ENCODE peak calls at places on chromosomes 4 and X, in nine cellular contexts. I is pancreas, S is Caco-2, V is right cardiac atrium, A is lower lobe of right lung, E is HAP-1, Y is psoas muscle, B is mammary epithelial cell, R is neural progenitor cell. J is an unnamed sample. For H3K4me1, the result is how much of the 10 kb centered on the place peaks cover.

GRCh38 chr4:94758700-94759399 is 1.1 kb downstream of the BMPR1B start:
- DNase-seq in E (peak), A (no peak), B (peak), R (peak), Y (no peak), S (peak), I (no peak), V (no peak), J (peak)

GRCh38 chr4:140094701-140095420 is 59.1 kb downstream of the MAML3 start:
- DNase-seq in E (peak), R (no peak), I (peak), Y (peak), B (peak), S (no peak), A (peak), V (peak), J (peak)

GRCh38 chrX:8738588-8739189 is 6.8 kb upstream of the ANOS1 start:
- DNase-seq in Y (peak), V (peak), R (peak), S (peak), I (no peak), B (no peak), E (peak), A (no peak), J (peak)

GRCh38 chrX:68995780-68996551 is 167.1 kb downstream of the EFNB1 start:
- DNase-seq in S (peak), B (peak), V (peak), A (no peak), R (no peak), E (no peak), I (no peak), Y (peak), J (no peak)

GRCh38 chrX:49129427-49129826 is 5.9 kb upstream of the GPKOW start:
- DNase-seq in R (no peak), A (no peak), Y (no peak), B (no peak), V (no peak), S (no peak), I (no peak), E (no peak), J (no peak)

GRCh38 chrX:55783723-55784122 is 66.2 kb downstream of the RRAGB start:
- DNase-seq in A (no peak), R (no peak), B (no peak), Y (no peak), S (no peak), V (no peak), E (no peak), I (no peak), J (no peak)

GRCh38 chrX:113919387-113919786 is 664.5 kb upstream of the HTR2C start:
- DNase-seq in A (no peak), E (no peak), Y (no peak), B (no peak), I (no peak), V (no peak), R (no peak), S (no peak), J (no peak)

GRCh38 chr4:17066241-17066640 is 167.8 kb upstream of the LDB2 start:
- DNase-seq in I (no peak), Y (no peak), E (no peak), R (no peak), V (no peak), S (no peak), A (no peak), B (no peak), J (no peak)

GRCh38 chr4:122456228-122457106 is at the start of gene IL2:
- DNase-seq in S (no peak), B (no peak), A (no peak), V (no peak), I (no peak), R (no peak), Y (no peak), E (no peak), J (no peak)

GRCh38 chr4:7844247-7844991 is 95.2 kb downstream of the AFAP1 start:
- DNase-seq in E (peak), Y (peak), B (peak), R (peak), A (peak), V (peak), S (peak), I (peak), J (peak)

GRCh38 chrX:143648705-143649104 is 12.8 kb upstream of the SLITRK4 start:
- DNase-seq in B (no peak), Y (no peak), R (peak), V (peak), A (peak), E (no peak), S (no peak), I (no peak), J (peak)

GRCh38 chr4:184643726-184644125 is 5.5 kb downstream of the CASP3 start:
- DNase-seq in I (no peak), S (no peak), R (no peak), A (no peak), V (no peak), Y (no peak), B (no peak), E (no peak), J (no peak)

GRCh38 chrX:22135994-22136684 is 104.0 kb downstream of the PHEX start:
- DNase-seq in R (peak), S (no peak), Y (no peak), A (no peak), V (no peak), E (peak), B (peak), I (peak), J (peak)

GRCh38 chr4:65670331-65671031 is at the start of gene EPHA5:
- DNase-seq in A (peak), S (peak), Y (peak), R (peak), B (peak), E (peak), I (peak), V (peak), J (peak)

GRCh38 chrX:48703642-48704481 is 7.3 kb downstream of the SUV39H1 start:
- DNase-seq in B (peak), S (peak), R (no peak), Y (no peak), E (no peak), I (no peak), A (no peak), V (no peak), J (no peak)

GRCh38 chrX:16695079-16695676 is 17.3 kb downstream of the CTPS2 start:
- DNase-seq in B (peak), Y (peak), R (peak), S (peak), V (peak), I (no peak), A (peak), E (peak), J (peak)

GRCh38 chrX:86579777-86580176 is 431.5 kb downstream of the DACH2 start:
- DNase-seq in B (no peak), E (no peak), I (no peak), S (no peak), V (no peak), A (no peak), Y (no peak), R (no peak), J (no peak)

GRCh38 chrX:148146121-148146520 is 165.0 kb downstream of the FMR1NB start:
- DNase-seq in R (no peak), B (no peak), A (no peak), V (no peak), I (no peak), S (no peak), E (no peak), Y (no peak), J (no peak)

GRCh38 chr4:30866907-30867306 is 146.7 kb downstream of the PCDH7 start:
- DNase-seq in E (no peak), B (peak), V (no peak), S (peak), Y (no peak), I (no peak), R (no peak), A (no peak), J (no peak)

GRCh38 chr4:69546121-69546520 is 50.4 kb upstream of the UGT2B4 start:
- DNase-seq in E (no peak), A (no peak), S (no peak), V (no peak), I (no peak), R (no peak), Y (no peak), B (peak), J (no peak)

GRCh38 chr4:83238393-83238792 is 46.2 kb downstream of the COQ2 start:
- DNase-seq in R (no peak), E (no peak), A (no peak), S (no peak), I (no peak), B (no peak), V (no peak), Y (no peak), J (no peak)

GRCh38 chr4:84418032-84418709 is 80.9 kb downstream of the NKX6-1 start:
- DNase-seq in E (no peak), I (peak), S (no peak), B (no peak), R (peak), V (no peak), Y (no peak), A (no peak), J (no peak)

GRCh38 chr4:107718351-107718965 is 1.6 kb downstream of the PAPSS1 start:
- DNase-seq in Y (no peak), S (no peak), E (no peak), I (no peak), A (no peak), R (no peak), V (no peak), B (peak), J (no peak)

GRCh38 chr4:70564033-70564432 is 28.0 kb upstream of the AMBN start:
- DNase-seq in S (peak), R (no peak), Y (no peak), E (no peak), A (no peak), B (no peak), V (no peak), I (no peak), J (no peak)

GRCh38 chrX:31038585-31039326 is 33.1 kb downstream of the FTHL17 start:
- DNase-seq in R (peak), I (no peak), V (peak), S (peak), Y (no peak), A (no peak), E (peak), B (peak), J (peak)

GRCh38 chrX:8405631-8406030 is 59.0 kb upstream of the VCX3B start:
- DNase-seq in B (no peak), S (no peak), I (no peak), Y (no peak), V (no peak), R (no peak), E (no peak), A (no peak), J (no peak)

GRCh38 chr4:158172558-158173258 is at the start of gene GASK1B:
- DNase-seq in Y (no peak), E (peak), I (peak), A (no peak), S (peak), V (peak), B (peak), R (peak), J (peak)

GRCh38 chrX:96453139-96453538 is 231.5 kb upstream of the DIAPH2 start:
- DNase-seq in B (no peak), S (peak), A (no peak), Y (no peak), I (no peak), E (no peak), R (no peak), V (no peak), J (no peak)

GRCh38 chr4:151484396-151485102 is 75.6 kb downstream of the FHIP1A start:
- DNase-seq in E (peak), R (peak), S (peak), B (peak), V (no peak), I (no peak), A (no peak), Y (no peak), J (peak)

GRCh38 chrX:1391370-1391706 is 575 bp downstream of the SLC25A6 start:
- DNase-seq in B (no peak), R (peak), S (peak), Y (no peak), A (no peak), E (no peak), V (no peak), I (peak), J (peak)

GRCh38 chr4:147801820-147802219 is 69.9 kb downstream of the ARHGAP10 start:
- DNase-seq in E (no peak), B (no peak), V (no peak), A (no peak), S (no peak), R (peak), I (no peak), Y (no peak), J (no peak)

GRCh38 chrX:112687189-112687691 is 7.5 kb upstream of the LHFPL1 start:
- DNase-seq in R (no peak), B (no peak), V (peak), A (no peak), I (no peak), S (no peak), Y (no peak), E (no peak), J (no peak)

GRCh38 chr4:19455196-19455595 is 796.5 kb upstream of the SLIT2 start:
- DNase-seq in S (no peak), R (no peak), Y (no peak), A (no peak), E (no peak), B (no peak), V (no peak), I (no peak), J (no peak)

GRCh38 chrX:115459883-115460564 is 101.0 kb upstream of the PLS3 start:
- DNase-seq in B (no peak), R (no peak), A (no peak), Y (no peak), V (no peak), I (no peak), E (no peak), S (no peak), J (no peak)

GRCh38 chr4:149889976-149890375 is 74.3 kb upstream of the IQCM start:
- DNase-seq in V (no peak), I (no peak), Y (no peak), A (no peak), B (no peak), S (no peak), E (no peak), R (no peak), J (no peak)

DNA sequence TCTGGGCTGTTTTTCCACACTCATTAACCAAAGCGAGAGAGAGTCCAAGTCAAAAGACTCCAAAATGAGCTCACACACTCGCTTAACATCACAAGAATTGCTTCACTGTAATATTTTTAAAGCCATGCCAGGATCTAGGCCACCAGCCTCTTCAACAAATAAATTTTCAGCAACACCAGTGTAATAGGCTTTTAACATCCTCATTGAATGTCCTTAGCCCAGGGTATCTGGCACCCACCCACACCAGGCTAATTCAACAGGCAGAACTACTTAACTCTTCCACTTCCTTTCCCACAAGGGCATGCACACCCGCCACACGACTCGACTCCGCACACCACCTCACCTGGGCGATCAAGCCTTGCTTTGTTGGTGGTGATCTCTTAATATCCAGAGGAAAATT is 34.2 kb downstream of the FAT1 start:
- DNase-seq in B (no peak), S (no peak), R (no peak), I (peak), V (peak), E (no peak), Y (no peak), A (peak), J (no peak)
- H3K4me3 ChIP-seq in B (no peak), S (no peak), R (no peak), I (no peak), V (no peak), E (no peak), Y (no peak), A (no peak), J (no peak)

GRCh38 chrX:5867778-5868177 is 360.9 kb downstream of the NLGN4X start:
- DNase-seq in S (no peak), Y (no peak), I (no peak), B (no peak), E (no peak), R (no peak), A (no peak), V (no peak), J (no peak)
- H3K4me1 ChIP-seq in S (under half), Y (under half), I (under half), B (under half), E (under half), R (under half), A (under half), V (under half), J (under half)

GRCh38 chr4:142040043-142040442 is 403.7 kb downstream of the IL15 start:
- DNase-seq in E (no peak), R (peak), B (no peak), S (peak), I (no peak), A (no peak), V (no peak), Y (no peak), J (peak)
- H3K4me3 ChIP-seq in E (no peak), R (no peak), B (no peak), S (no peak), I (no peak), A (no peak), V (no peak), Y (no peak), J (no peak)

GRCh38 chr4:88291003-88291402 is 6.6 kb upstream of the PPM1K start:
- DNase-seq in V (no peak), Y (no peak), A (no peak), B (peak), R (no peak), E (no peak), S (no peak), I (peak), J (peak)
- H3K4me1 ChIP-seq in V (under half), Y (under half), A (under half), B (under half), R (under half), E (under half), S (under half), I (under half), J (under half)

DNA sequence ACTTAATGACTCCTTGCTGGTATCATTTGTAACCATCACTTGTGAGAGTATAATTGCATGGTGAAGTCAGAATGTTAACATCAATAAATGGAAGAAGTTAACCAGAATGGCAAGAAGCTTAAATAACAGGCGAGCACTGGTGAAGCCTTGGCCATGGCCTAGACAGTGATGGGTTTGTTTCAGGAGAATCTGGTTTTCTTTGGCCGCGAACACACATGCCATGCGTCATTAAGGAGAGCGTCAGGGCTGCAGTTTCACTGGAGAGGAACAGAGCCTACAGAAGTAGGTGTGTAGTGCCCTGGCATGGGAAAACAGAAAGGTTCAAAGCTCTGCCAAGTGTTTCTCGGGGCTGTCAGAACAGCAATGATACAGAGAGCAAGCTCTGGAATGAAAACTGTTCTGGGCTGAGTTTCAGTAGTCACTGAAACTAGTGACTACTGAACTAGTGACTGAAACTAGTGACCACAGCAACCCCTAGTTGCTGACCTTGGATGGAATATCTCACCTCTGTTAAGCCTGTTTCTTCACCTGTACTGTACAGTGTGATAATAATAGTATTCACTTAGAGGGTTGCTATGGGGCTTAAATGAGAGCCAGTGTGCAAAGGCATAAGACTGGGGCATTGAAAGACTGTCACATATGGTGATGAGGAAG is 93.8 kb downstream of the C4orf51 start:
- DNase-seq in V (no peak), Y (no peak), S (no peak), A (no peak), E (no peak), R (no peak), B (peak), I (no peak), J (no peak)
- H3K4me3 ChIP-seq in V (no peak), Y (no peak), S (no peak), A (no peak), E (no peak), R (no peak), B (no peak), I (no peak), J (no peak)

GRCh38 chrX:154486052-154486395 is 391 bp downstream of the UBL4A start:
- DNase-seq in I (peak), Y (peak), R (no peak), E (peak), S (peak), B (peak), A (no peak), V (peak), J (peak)
- H3K4me1 ChIP-seq in I (under half), Y (under half), R (under half), E (under half), S (under half), B (under half), A (under half), V (under half), J (under half)

GRCh38 chr4:76420901-76421581 is at the start of gene CCDC158:
- DNase-seq in I (peak), S (peak), V (peak), Y (peak), B (no peak), E (no peak), R (no peak), A (no peak), J (peak)
- H3K4me3 ChIP-seq in I (peak), S (peak), V (peak), Y (peak), B (peak), E (no peak), R (no peak), A (peak), J (peak)

GRCh38 chr4:1778642-1779392 is 14.3 kb upstream of the FGFR3 start:
- DNase-seq in R (no peak), A (no peak), V (no peak), B (no peak), E (no peak), S (no peak), Y (no peak), I (no peak), J (no peak)
- H3K4me1 ChIP-seq in R (under half), A (under half), V (under half), B (under half), E (under half), S (under half), Y (under half), I (under half), J (under half)

GRCh38 chr4:109432203-109432602 is 1.4 kb upstream of the SEC24B start:
- DNase-seq in B (no peak), Y (no peak), V (no peak), R (peak), I (no peak), E (no peak), S (no peak), A (no peak), J (no peak)
- H3K4me3 ChIP-seq in B (peak), Y (no peak), V (no peak), R (peak), I (no peak), E (no peak), S (no peak), A (no peak), J (no peak)

J was measured in GM23338.